ENCODE peak calls at places on chromosome 20, in five cellular contexts. Z is neural progenitor cell, O is HCT116, D is C1 segment of cervical spinal cord, U is HuH-7.5. H is an unnamed sample.

GRCh38 chr20:63501818-63502670 is 3.2 kb upstream of the EEF1A2 start:
- DNase-seq in O (no peak), U (no peak), D (no peak), Z (peak), H (no peak)

GRCh38 chr20:13458860-13459451 is 179.8 kb downstream of the TASP1 start:
- DNase-seq in O (peak), D (no peak), U (peak), Z (peak), H (no peak)

GRCh38 chr20:62054451-62054953 is 11.2 kb downstream of the TAF4 start:
- DNase-seq in O (no peak), D (no peak), U (no peak), Z (no peak), H (no peak)

GRCh38 chr20:43404880-43405279 is 52.8 kb upstream of the SRSF6 start:
- DNase-seq in O (peak), Z (peak), D (no peak), U (no peak), H (no peak)

GRCh38 chr20:38631155-38632022 is 29.8 kb downstream of the ARHGAP40 start:
- DNase-seq in D (no peak), O (no peak), U (no peak), Z (no peak), H (no peak)

GRCh38 chr20:21682576-21682975 is 22.9 kb upstream of the PAX1 start:
- DNase-seq in O (no peak), D (no peak), U (no peak), Z (no peak), H (peak)

GRCh38 chr20:3646651-3647050 is 16.5 kb downstream of the GFRA4 start:
- DNase-seq in D (no peak), U (no peak), O (no peak), Z (no peak), H (no peak)

GRCh38 chr20:57710841-57711240 is 1.0 kb upstream of the PMEPA1 start:
- DNase-seq in D (no peak), U (no peak), Z (no peak), O (no peak), H (no peak)

GRCh38 chr20:19806806-19807691 is 49.0 kb downstream of the RIN2 start:
- DNase-seq in U (no peak), Z (no peak), D (no peak), O (no peak), H (no peak)

GRCh38 chr20:34824026-34824860 is 1.2 kb downstream of the NCOA6 start:
- DNase-seq in Z (peak), O (peak), D (peak), U (peak), H (peak)

GRCh38 chr20:37898301-37899104 is 4.4 kb upstream of the VSTM2L start:
- DNase-seq in O (no peak), D (no peak), U (no peak), Z (no peak), H (no peak)

GRCh38 chr20:58627212-58628072 is 23.6 kb upstream of the STX16 start:
- DNase-seq in D (no peak), U (no peak), O (no peak), Z (no peak), H (no peak)

H was measured in hypothalamus.